ENCODE peak calls at places on chromosomes 1 and 21, in seven cellular contexts. T is cardiac muscle cell, N is Panc1, S is suprapubic skin, P is heart right ventricle, D is aorta, I is GM23338. G is an unnamed sample.

GRCh38 chr1:9798236-9799130 is 25.3 kb downstream of the CLSTN1 start:
- DNase-seq in N (no peak), T (peak; percentile 97), D (peak; percentile 56), P (no peak), I (no peak), S (peak; percentile 24), G (no peak)

GRCh38 chr1:195053478-195053877 is 1554.8 kb downstream of the KCNT2 start:
- DNase-seq in I (no peak), S (no peak), N (no peak), T (no peak), D (no peak), P (no peak), G (no peak)

GRCh38 chr1:173504268-173504667 is 27.1 kb downstream of the PRDX6 start:
- DNase-seq in T (no peak), P (no peak), N (no peak), I (no peak), D (no peak), S (no peak), G (no peak)

GRCh38 chr1:19811206-19811851 is 3.8 kb downstream of the RNF186 start:
- DNase-seq in T (peak; percentile 74), D (peak; percentile 84), I (peak; percentile 80), P (no peak), N (no peak), S (no peak), G (peak; percentile 19)

GRCh38 chr21:31235671-31236450 is 108.2 kb downstream of the TIAM1 start:
- DNase-seq in I (no peak), S (no peak), D (no peak), P (no peak), N (no peak), T (peak; percentile 48), G (no peak)

GRCh38 chr1:51948491-51948915 is 42.0 kb downstream of the RAB3B start:
- DNase-seq in P (no peak), N (no peak), I (no peak), T (no peak), D (no peak), S (no peak), G (no peak)

GRCh38 chr1:205316179-205316578 is 5.4 kb downstream of the NUAK2 start:
- DNase-seq in S (no peak), P (no peak), N (no peak), I (no peak), D (no peak), T (no peak), G (no peak)

GRCh38 chr1:34787461-34788420 is 5.1 kb upstream of the GJA4 start:
- DNase-seq in P (peak; percentile 31), N (no peak), S (no peak), I (peak; percentile 64), D (no peak), T (peak; percentile 42), G (peak; percentile 54)

GRCh38 chr1:65177457-65177856 is 29.5 kb downstream of the AK4 start:
- DNase-seq in N (no peak), T (peak; percentile 61), I (no peak), S (no peak), D (no peak), P (no peak), G (no peak)

GRCh38 chr21:25369524-25370300 is 237.6 kb downstream of the MRPL39 start:
- DNase-seq in T (peak; percentile 29), P (no peak), D (no peak), I (no peak), N (no peak), S (no peak), G (no peak)

GRCh38 chr1:240366636-240367035 is 245.3 kb downstream of the GREM2 start:
- DNase-seq in P (no peak), N (no peak), D (no peak), S (no peak), I (no peak), T (no peak), G (no peak)

GRCh38 chr1:116909511-116910378 is at the start of gene PTGFRN:
- DNase-seq in I (peak; percentile 88), D (peak; percentile 91), T (peak; percentile 88), S (peak; percentile 84), P (peak; percentile 73), N (no peak), G (peak; percentile 51)

GRCh38 chr1:235968837-235969236 is 96.1 kb downstream of the NID1 start:
- DNase-seq in D (no peak), I (no peak), N (no peak), T (no peak), S (no peak), P (no peak), G (no peak)

GRCh38 chr1:172041689-172042088 is 200.4 kb downstream of the DNM3 start:
- DNase-seq in P (no peak), N (peak; percentile 18), D (no peak), S (no peak), T (peak; percentile 51), I (no peak), G (no peak)

GRCh38 chr1:37795340-37796110 is 1.9 kb downstream of the MANEAL start:
- DNase-seq in S (no peak), P (peak; percentile 41), N (no peak), T (peak; percentile 76), I (peak; percentile 88), D (peak; percentile 88), G (peak; percentile 64)

GRCh38 chr1:178908358-178908757 is 37.5 kb upstream of the ANGPTL1 start:
- DNase-seq in D (no peak), T (peak; percentile 42), S (no peak), I (no peak), N (no peak), P (no peak), G (no peak)

GRCh38 chr1:8133657-8134430 is 107.7 kb upstream of the ERRFI1 start:
- DNase-seq in N (peak; percentile 71), S (peak; percentile 86), I (no peak), T (peak; percentile 93), D (peak; percentile 91), P (peak; percentile 78), G (no peak)

GRCh38 chr1:225890346-225891228 is 1.6 kb upstream of the LEFTY1 start:
- DNase-seq in D (peak; percentile 70), N (no peak), P (no peak), T (no peak), I (peak; percentile 78), S (no peak), G (no peak)

GRCh38 chr1:111852216-111852615 is 96.5 kb downstream of the DDX20 start:
- DNase-seq in I (no peak), P (no peak), T (no peak), S (no peak), D (no peak), N (no peak), G (no peak)

GRCh38 chr1:153549741-153550397 is 811 bp upstream of the S100A3 start:
- DNase-seq in D (no peak), P (no peak), T (no peak), S (no peak), I (no peak), N (no peak), G (no peak)
- H3K4me1 ChIP-seq in D (peaks cover 7% of the 10 kb centered on the region), P (peaks cover 54% of the 10 kb centered on the region), T (peaks cover 30% of the 10 kb centered on the region), S (peaks cover 96% of the 10 kb centered on the region), I (peaks cover 15% of the 10 kb centered on the region), N (peaks cover 58% of the 10 kb centered on the region), G (peaks cover 6% of the 10 kb centered on the region)

GRCh38 chr1:180033387-180033786 is 78.8 kb downstream of the CEP350 start:
- DNase-seq in T (no peak), S (no peak), N (no peak), I (no peak), D (no peak), P (no peak), G (no peak)

GRCh38 chr1:180028864-180029263 is 74.3 kb downstream of the CEP350 start:
- DNase-seq in T (peak; percentile 29), P (no peak), S (no peak), I (no peak), N (no peak), D (no peak), G (no peak)

GRCh38 chr1:180029524-180030130 is 75.0 kb downstream of the CEP350 start:
- DNase-seq in S (no peak), D (no peak), P (no peak), I (no peak), N (no peak), T (no peak), G (no peak)

GRCh38 chr1:180026556-180026955 is 71.9 kb downstream of the CEP350 start:
- DNase-seq in T (peak; percentile 76), D (no peak), N (no peak), I (no peak), P (no peak), S (no peak), G (no peak)

GRCh38 chr1:180027949-180028445 is 73.4 kb downstream of the CEP350 start:
- DNase-seq in D (no peak), P (no peak), S (no peak), I (no peak), N (no peak), T (peak; percentile 88), G (no peak)
- H3K4me3 ChIP-seq in D (no peak overlapping the region), P (no peak overlapping the region), S (no peak overlapping the region), I (no peak overlapping the region), N (no peak overlapping the region), T (no peak overlapping the region), G (no peak overlapping the region)

GRCh38 chr1:17212009-17212408 is 7.1 kb downstream of the PADI1 start:
- DNase-seq in S (no peak), N (no peak), I (no peak), T (no peak), D (no peak), P (no peak), G (no peak)

GRCh38 chr1:17209446-17209845 is 4.5 kb downstream of the PADI1 start:
- DNase-seq in N (no peak), S (no peak), I (no peak), D (no peak), P (no peak), T (no peak), G (no peak)

GRCh38 chr1:17208546-17208945 is 3.6 kb downstream of the PADI1 start:
- DNase-seq in I (no peak), P (no peak), N (no peak), D (no peak), T (no peak), S (no peak), G (no peak)

GRCh38 chr1:17211377-17211776 is 6.4 kb downstream of the PADI1 start:
- DNase-seq in D (no peak), P (no peak), I (no peak), T (no peak), S (no peak), N (no peak), G (no peak)

DNA sequence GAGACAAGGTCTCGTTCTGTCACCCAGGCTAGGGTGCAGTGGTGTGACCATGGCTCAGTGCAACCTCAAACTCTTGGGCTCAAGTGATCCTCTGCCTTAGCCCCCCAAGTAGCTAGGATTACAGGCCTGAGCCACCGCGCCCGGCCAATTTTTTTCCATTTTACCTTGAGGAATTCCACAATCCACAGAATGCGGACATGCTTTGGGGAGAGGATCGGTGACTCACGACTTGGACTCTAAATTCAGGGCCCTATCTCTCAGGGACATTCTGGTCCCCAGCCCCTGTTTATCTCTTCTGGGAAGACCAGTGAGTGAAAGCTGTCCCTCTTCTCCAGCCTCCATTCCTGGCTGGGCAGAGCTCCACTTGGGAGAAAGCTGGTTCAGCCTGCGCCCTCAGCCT is 5.2 kb downstream of the PADI1 start:
- DNase-seq in N (no peak), I (no peak), S (no peak), D (no peak), T (no peak), P (no peak), G (no peak)
- H3K4me1 ChIP-seq in N (peaks cover 53% of the 10 kb centered on the region), I (no peaks in the 10 kb centered on the region), S (peaks cover 12% of the 10 kb centered on the region), D (no peaks in the 10 kb centered on the region), T (peaks cover 21% of the 10 kb centered on the region), P (no peaks in the 10 kb centered on the region), G (peaks cover 12% of the 10 kb centered on the region)

DNA sequence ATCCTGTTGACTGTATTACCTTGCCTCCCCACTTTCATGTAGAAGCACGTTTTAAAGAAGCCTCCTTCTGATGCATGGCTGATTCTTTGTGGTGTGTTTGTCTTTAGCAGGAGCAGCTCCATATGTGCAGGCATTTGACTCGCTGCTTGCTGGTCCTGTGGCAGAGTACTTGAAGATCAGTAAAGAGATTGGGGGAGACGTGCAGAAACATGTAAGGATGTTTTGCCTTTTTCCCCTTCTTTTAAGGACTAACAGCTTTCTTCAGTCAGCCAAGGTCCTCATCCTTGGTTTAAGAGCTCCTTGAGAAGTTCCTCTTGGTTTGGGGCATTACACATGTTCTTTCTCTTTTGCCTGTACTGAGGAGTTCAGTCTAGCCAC is 19.4 kb downstream of the CAP1 start:
- DNase-seq in N (no peak), T (no peak), D (no peak), S (no peak), I (no peak), P (no peak), G (no peak)
- H3K4me3 ChIP-seq in N (no peak overlapping the region), T (no peak overlapping the region), D (no peak overlapping the region), S (no peak overlapping the region), I (no peak overlapping the region), P (no peak overlapping the region), G (no peak overlapping the region)